ENCODE peak calls at places on chromosomes 2 and 18, in nine cellular contexts. N, H, X, C, D, Q, J, L and M are unnamed samples.

GRCh38 chr2:67656875-67657274 is 259.7 kb downstream of the ETAA1 start:
- DNase-seq in D (no peak), C (no peak), L (no peak), Q (no peak), N (no peak), J (no peak), X (no peak), H (no peak), M (no peak)

GRCh38 chr2:36330456-36331395 is 24.9 kb upstream of the CRIM1 start:
- DNase-seq in L (no peak), J (no peak), H (no peak), C (no peak), X (no peak), N (peak; percentile 60), D (no peak), Q (no peak), M (no peak)

GRCh38 chr2:17518212-17519154 is at the start of gene RAD51AP2:
- DNase-seq in D (peak; percentile 94), J (peak; percentile 75), C (peak; percentile 89), N (peak; percentile 61), L (peak; percentile 94), H (peak; percentile 37), Q (peak; percentile 95), X (peak; percentile 87), M (peak; percentile 71)

GRCh38 chr2:219104107-219105050 is 43.7 kb upstream of the IHH start:
- DNase-seq in Q (no peak), N (peak; percentile 79), J (peak; percentile 33), X (peak; percentile 75), H (peak; percentile 27), D (peak; percentile 64), C (no peak), L (no peak), M (no peak)

GRCh38 chr2:136384541-136385303 is 266.8 kb upstream of the CXCR4 start:
- DNase-seq in X (peak; percentile 45), Q (no peak), J (peak; percentile 39), C (no peak), H (peak; percentile 31), L (no peak), D (peak; percentile 39), N (peak; percentile 16), M (no peak)

GRCh38 chr2:83969085-83969484 is 490.0 kb downstream of the SUCLG1 start:
- DNase-seq in J (no peak), C (no peak), L (no peak), H (no peak), D (no peak), Q (no peak), N (no peak), X (no peak), M (no peak)

GRCh38 chr2:100260712-100261620 is 61.3 kb downstream of the LONRF2 start:
- DNase-seq in L (peak; percentile 86), J (peak; percentile 36), N (peak; percentile 73), C (no peak), Q (peak; percentile 42), D (peak; percentile 79), X (peak; percentile 70), H (peak; percentile 50), M (peak; percentile 43)

GRCh38 chr18:34929336-34929780 is 111.9 kb upstream of the MAPRE2 start:
- DNase-seq in Q (no peak), C (no peak), H (no peak), D (no peak), N (peak; percentile 51), X (no peak), L (no peak), J (peak; percentile 55), M (no peak)

GRCh38 chr2:224023188-224023587 is 15.9 kb downstream of the SERPINE2 start:
- DNase-seq in Q (no peak), L (no peak), D (peak; percentile 2), N (peak; percentile 79), H (no peak), C (no peak), J (no peak), X (no peak), M (no peak)

GRCh38 chr18:9629709-9630108 is 15.3 kb upstream of the PPP4R1 start:
- DNase-seq in X (no peak), Q (no peak), C (no peak), D (no peak), H (no peak), L (no peak), N (peak; percentile 83), J (no peak), M (no peak)

GRCh38 chr2:101036562-101036961 is 34.5 kb downstream of the RPL31 start:
- DNase-seq in C (no peak), Q (no peak), J (no peak), N (peak; percentile 52), D (no peak), L (no peak), H (no peak), X (peak; percentile 65), M (no peak)

GRCh38 chr18:75612491-75612890 is 185.0 kb upstream of the SMIM21 start:
- DNase-seq in N (no peak), D (no peak), X (no peak), Q (no peak), L (no peak), C (no peak), H (no peak), J (no peak), M (no peak)

GRCh38 chr18:68763082-68763481 is 34.8 kb upstream of the CCDC102B start:
- DNase-seq in C (no peak), H (no peak), L (no peak), J (no peak), Q (no peak), X (no peak), N (no peak), D (no peak), M (no peak)

GRCh38 chr2:189876271-189876670 is 92.0 kb downstream of the PMS1 start:
- DNase-seq in D (no peak), N (no peak), C (no peak), Q (no peak), J (no peak), H (peak; percentile 26), X (peak; percentile 4), L (no peak), M (no peak)

GRCh38 chr2:126995652-126996377 is 97.1 kb downstream of the TEX51 start:
- DNase-seq in X (no peak), C (no peak), N (no peak), J (no peak), L (no peak), Q (peak; percentile 9), H (no peak), D (no peak), M (no peak)

GRCh38 chr2:234102112-234102511 is 51.6 kb downstream of the SPP2 start:
- DNase-seq in X (no peak), H (no peak), N (no peak), L (no peak), D (no peak), C (no peak), Q (no peak), J (peak; percentile 46), M (no peak)

GRCh38 chr2:30979822-30980245 is 158.4 kb downstream of the GALNT14 start:
- DNase-seq in X (no peak), L (peak; percentile 58), C (no peak), J (peak; percentile 0), H (no peak), N (peak; percentile 85), D (no peak), Q (no peak), M (no peak)
- TF ChIP-seq CTCF in X (no peak), L (no peak), C (no peak), J (peak; percentile 18), H (no peak), N (peak; percentile 55), D (peak; percentile 47), Q (no peak), M (no peak)

GRCh38 chr2:55099878-55100820 is 49.9 kb upstream of the RTN4 start:
- DNase-seq in Q (no peak), C (no peak), H (no peak), D (no peak), L (no peak), X (no peak), J (no peak), N (peak; percentile 87), M (no peak)
- TF ChIP-seq CTCF in Q (no peak), C (no peak), H (no peak), D (no peak), L (no peak), X (no peak), J (no peak), N (no peak), M (no peak)

GRCh38 chr2:85838181-85838580 is 50.6 kb downstream of the ST3GAL5 start:
- DNase-seq in X (no peak), D (peak; percentile 70), L (no peak), N (no peak), C (no peak), J (no peak), Q (no peak), H (no peak), M (no peak)
- TF ChIP-seq CTCF in X (no peak), D (peak; percentile 61), L (no peak), N (no peak), C (no peak), J (no peak), Q (no peak), H (no peak), M (no peak)

GRCh38 chr2:144307711-144308110 is 212.2 kb downstream of the ZEB2 start:
- DNase-seq in N (no peak), C (no peak), J (no peak), Q (no peak), L (no peak), X (no peak), D (no peak), H (no peak), M (no peak)

GRCh38 chr2:144300632-144301031 is 219.3 kb downstream of the ZEB2 start:
- DNase-seq in X (no peak), N (no peak), D (no peak), L (no peak), Q (no peak), C (no peak), H (no peak), J (no peak), M (no peak)

DNA sequence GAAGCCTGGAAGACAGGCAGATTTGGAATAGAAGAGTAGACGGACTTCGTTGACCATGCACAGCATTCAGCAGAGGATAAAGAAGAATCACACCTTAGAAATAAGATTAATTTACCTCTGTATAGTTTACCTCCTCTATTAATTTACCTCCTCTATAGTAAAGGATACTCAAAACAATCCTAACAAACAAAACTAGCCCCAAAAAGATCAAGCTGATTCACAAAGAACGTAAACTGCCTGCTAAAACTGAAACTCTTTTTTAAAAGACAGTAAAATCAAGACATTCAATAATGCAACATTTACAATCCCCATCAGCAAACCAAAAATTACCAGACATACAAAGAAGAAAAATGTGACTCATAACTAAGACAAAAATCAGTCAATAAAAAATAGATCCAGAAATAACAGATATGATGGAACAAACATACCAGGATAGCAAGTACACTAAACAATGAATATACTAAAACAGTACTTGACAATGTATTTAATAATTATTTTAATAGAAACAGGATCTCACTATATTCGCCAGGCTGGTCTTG is 215.7 kb downstream of the ZEB2 start:
- DNase-seq in X (no peak), N (no peak), J (no peak), H (no peak), Q (no peak), C (no peak), D (no peak), L (no peak), M (no peak)
- TF ChIP-seq CTCF in X (no peak), N (no peak), J (no peak), H (no peak), Q (no peak), C (no peak), D (no peak), L (no peak), M (no peak)